ENCODE peak calls at places on chromosome 17, in four cellular contexts. W is naive thymus-derived CD8-positive, alpha-beta T cell; C is Daoy; J is NCI-H2081. G is an unnamed sample.

GRCh38 chr17:79019631-79020584 is 4.1 kb upstream of the C1QTNF1 start:
- DNase-seq in W (peak; percentile 35), C (peak; percentile 58), J (peak; percentile 29), G (peak; percentile 90)

GRCh38 chr17:76056882-76057281 is 15.4 kb downstream of the SRP68 start:
- DNase-seq in W (no peak), C (no peak), J (no peak), G (no peak)

GRCh38 chr17:73305845-73306836 is 5.7 kb downstream of the CDC42EP4 start:
- DNase-seq in W (no peak), C (no peak), J (no peak), G (no peak)

GRCh38 chr17:39648876-39649430 is 12.0 kb downstream of the STARD3 start:
- DNase-seq in W (no peak), C (no peak), J (no peak), G (no peak)

GRCh38 chr17:17849147-17849820 is 12.5 kb upstream of the SREBF1 start:
- DNase-seq in W (peak; percentile 65), C (peak; percentile 80), J (peak; percentile 34), G (peak; percentile 88)

GRCh38 chr17:7017827-7018200 is 5.0 kb upstream of the BCL6B start:
- DNase-seq in W (no peak), C (no peak), J (no peak), G (no peak)

GRCh38 chr17:47267354-47267828 is 13.8 kb downstream of the ITGB3 start:
- DNase-seq in W (no peak), C (peak; percentile 96), J (no peak), G (no peak)

GRCh38 chr17:43800736-43801135 is 20.5 kb downstream of the CFAP97D1 start:
- DNase-seq in W (no peak), C (no peak), J (no peak), G (no peak)

GRCh38 chr17:68807998-68808772 is 147.0 kb downstream of the ABCA8 start:
- DNase-seq in W (no peak), C (no peak), J (no peak), G (no peak)

G was measured in NCI-H69.